ENCODE peak calls at places on chromosomes 11 and 22, in ten cellular contexts. One of them, this sample, is unnamed.

GRCh38 chr11:66069715-66070603 is at the start of gene PACS1:
- DNase-seq in WTC11: peak
- DNase-seq in stimulated activated naive CD8-positive, alpha-beta T cell treated with anti-CD3 and anti-CD28 coated beads, Interleukin-15, Interleukin-2, amounts not matched to agents 100 U/mL and 50 U/mL, for 24 hours: peak
- DNase-seq in NCI-H2171: peak
- DNase-seq in heart right ventricle: peak
- DNase-seq in sciatic nerve: peak
- DNase-seq in AG04450: peak
- DNase-seq in H4: peak
- DNase-seq in activated CD4-positive, alpha-beta T cell treated with anti-CD3 and anti-CD28 coated beads, Interleukin-2, amount 50 U/mL, for 24 hours: peak
- DNase-seq in nucleus accumbens: peak
- DNase-seq in this sample: peak

GRCh38 chr22:37427128-37427710 is at the start of gene ELFN2:
- DNase-seq in stimulated activated naive CD8-positive, alpha-beta T cell treated with anti-CD3 and anti-CD28 coated beads, Interleukin-15, Interleukin-2, amounts not matched to agents 100 U/mL and 50 U/mL, for 24 hours: no peak
- DNase-seq in nucleus accumbens: no peak
- DNase-seq in WTC11: peak
- DNase-seq in H4: no peak
- DNase-seq in NCI-H2171: no peak
- DNase-seq in activated CD4-positive, alpha-beta T cell treated with anti-CD3 and anti-CD28 coated beads, Interleukin-2, amount 50 U/mL, for 24 hours: no peak
- DNase-seq in AG04450: no peak
- DNase-seq in sciatic nerve: no peak
- DNase-seq in heart right ventricle: peak
- DNase-seq in this sample: no peak

GRCh38 chr22:50545522-50546325 is at the start of gene KLHDC7B:
- DNase-seq in AG04450: no peak
- DNase-seq in H4: no peak
- DNase-seq in heart right ventricle: no peak
- DNase-seq in NCI-H2171: no peak
- DNase-seq in nucleus accumbens: no peak
- DNase-seq in stimulated activated naive CD8-positive, alpha-beta T cell treated with anti-CD3 and anti-CD28 coated beads, Interleukin-15, Interleukin-2, amounts not matched to agents 100 U/mL and 50 U/mL, for 24 hours: no peak
- DNase-seq in WTC11: no peak
- DNase-seq in activated CD4-positive, alpha-beta T cell treated with anti-CD3 and anti-CD28 coated beads, Interleukin-2, amount 50 U/mL, for 24 hours: no peak
- DNase-seq in sciatic nerve: no peak
- DNase-seq in this sample: no peak

GRCh38 chr11:2163428-2163978 is 2.5 kb upstream of the INS start:
- DNase-seq in nucleus accumbens: no peak
- DNase-seq in activated CD4-positive, alpha-beta T cell treated with anti-CD3 and anti-CD28 coated beads, Interleukin-2, amount 50 U/mL, for 24 hours: no peak
- DNase-seq in heart right ventricle: no peak
- DNase-seq in WTC11: no peak
- DNase-seq in AG04450: no peak
- DNase-seq in H4: no peak
- DNase-seq in sciatic nerve: no peak
- DNase-seq in NCI-H2171: no peak
- DNase-seq in stimulated activated naive CD8-positive, alpha-beta T cell treated with anti-CD3 and anti-CD28 coated beads, Interleukin-15, Interleukin-2, amounts not matched to agents 100 U/mL and 50 U/mL, for 24 hours: no peak
- DNase-seq in this sample: no peak

GRCh38 chr11:46249103-46249942 is 28.1 kb upstream of the CREB3L1 start:
- DNase-seq in activated CD4-positive, alpha-beta T cell treated with anti-CD3 and anti-CD28 coated beads, Interleukin-2, amount 50 U/mL, for 24 hours: no peak
- DNase-seq in stimulated activated naive CD8-positive, alpha-beta T cell treated with anti-CD3 and anti-CD28 coated beads, Interleukin-15, Interleukin-2, amounts not matched to agents 100 U/mL and 50 U/mL, for 24 hours: no peak
- DNase-seq in heart right ventricle: no peak
- DNase-seq in AG04450: no peak
- DNase-seq in nucleus accumbens: no peak
- DNase-seq in sciatic nerve: no peak
- DNase-seq in NCI-H2171: peak
- DNase-seq in WTC11: no peak
- DNase-seq in H4: no peak
- DNase-seq in this sample: no peak

GRCh38 chr11:91421586-91421985 is 803.0 kb upstream of the FAT3 start:
- DNase-seq in heart right ventricle: no peak
- DNase-seq in NCI-H2171: peak
- DNase-seq in AG04450: no peak
- DNase-seq in nucleus accumbens: no peak
- DNase-seq in H4: no peak
- DNase-seq in stimulated activated naive CD8-positive, alpha-beta T cell treated with anti-CD3 and anti-CD28 coated beads, Interleukin-15, Interleukin-2, amounts not matched to agents 100 U/mL and 50 U/mL, for 24 hours: no peak
- DNase-seq in WTC11: no peak
- DNase-seq in activated CD4-positive, alpha-beta T cell treated with anti-CD3 and anti-CD28 coated beads, Interleukin-2, amount 50 U/mL, for 24 hours: no peak
- DNase-seq in sciatic nerve: no peak
- DNase-seq in this sample: no peak

GRCh38 chr11:19076744-19077589 is 16.4 kb upstream of the MRGPRX2 start:
- DNase-seq in NCI-H2171: no peak
- DNase-seq in AG04450: no peak
- DNase-seq in heart right ventricle: peak
- DNase-seq in WTC11: peak
- DNase-seq in stimulated activated naive CD8-positive, alpha-beta T cell treated with anti-CD3 and anti-CD28 coated beads, Interleukin-15, Interleukin-2, amounts not matched to agents 100 U/mL and 50 U/mL, for 24 hours: peak
- DNase-seq in H4: no peak
- DNase-seq in activated CD4-positive, alpha-beta T cell treated with anti-CD3 and anti-CD28 coated beads, Interleukin-2, amount 50 U/mL, for 24 hours: peak
- DNase-seq in nucleus accumbens: peak
- DNase-seq in sciatic nerve: peak
- DNase-seq in this sample: peak

GRCh38 chr22:49261616-49262015 is 566.1 kb downstream of the BRD1 start:
- DNase-seq in heart right ventricle: no peak
- DNase-seq in sciatic nerve: peak
- DNase-seq in NCI-H2171: no peak
- DNase-seq in activated CD4-positive, alpha-beta T cell treated with anti-CD3 and anti-CD28 coated beads, Interleukin-2, amount 50 U/mL, for 24 hours: no peak
- DNase-seq in AG04450: no peak
- DNase-seq in WTC11: no peak
- DNase-seq in stimulated activated naive CD8-positive, alpha-beta T cell treated with anti-CD3 and anti-CD28 coated beads, Interleukin-15, Interleukin-2, amounts not matched to agents 100 U/mL and 50 U/mL, for 24 hours: no peak
- DNase-seq in H4: no peak
- DNase-seq in nucleus accumbens: no peak
- DNase-seq in this sample: no peak

GRCh38 chr11:521179-521688 is 14.1 kb downstream of the HRAS start:
- DNase-seq in stimulated activated naive CD8-positive, alpha-beta T cell treated with anti-CD3 and anti-CD28 coated beads, Interleukin-15, Interleukin-2, amounts not matched to agents 100 U/mL and 50 U/mL, for 24 hours: no peak
- DNase-seq in sciatic nerve: no peak
- DNase-seq in NCI-H2171: no peak
- DNase-seq in nucleus accumbens: no peak
- DNase-seq in AG04450: no peak
- DNase-seq in H4: no peak
- DNase-seq in WTC11: no peak
- DNase-seq in activated CD4-positive, alpha-beta T cell treated with anti-CD3 and anti-CD28 coated beads, Interleukin-2, amount 50 U/mL, for 24 hours: no peak
- DNase-seq in heart right ventricle: no peak
- DNase-seq in this sample: no peak

GRCh38 chr11:93904711-93905110 is 54.3 kb upstream of the VSTM5 start:
- DNase-seq in stimulated activated naive CD8-positive, alpha-beta T cell treated with anti-CD3 and anti-CD28 coated beads, Interleukin-15, Interleukin-2, amounts not matched to agents 100 U/mL and 50 U/mL, for 24 hours: no peak
- DNase-seq in nucleus accumbens: no peak
- DNase-seq in AG04450: no peak
- DNase-seq in NCI-H2171: no peak
- DNase-seq in heart right ventricle: no peak
- DNase-seq in WTC11: no peak
- DNase-seq in activated CD4-positive, alpha-beta T cell treated with anti-CD3 and anti-CD28 coated beads, Interleukin-2, amount 50 U/mL, for 24 hours: no peak
- DNase-seq in H4: no peak
- DNase-seq in sciatic nerve: no peak
- DNase-seq in this sample: no peak

GRCh38 chr11:95282337-95282751 is 51.3 kb upstream of the SESN3 start:
- DNase-seq in AG04450: no peak
- DNase-seq in nucleus accumbens: no peak
- DNase-seq in stimulated activated naive CD8-positive, alpha-beta T cell treated with anti-CD3 and anti-CD28 coated beads, Interleukin-15, Interleukin-2, amounts not matched to agents 100 U/mL and 50 U/mL, for 24 hours: no peak
- DNase-seq in sciatic nerve: no peak
- DNase-seq in heart right ventricle: no peak
- DNase-seq in NCI-H2171: no peak
- DNase-seq in H4: no peak
- DNase-seq in WTC11: no peak
- DNase-seq in activated CD4-positive, alpha-beta T cell treated with anti-CD3 and anti-CD28 coated beads, Interleukin-2, amount 50 U/mL, for 24 hours: no peak
- DNase-seq in this sample: no peak

GRCh38 chr11:73949912-73950311 is 914 bp upstream of the DNAJB13 start:
- DNase-seq in heart right ventricle: no peak
- DNase-seq in AG04450: no peak
- DNase-seq in activated CD4-positive, alpha-beta T cell treated with anti-CD3 and anti-CD28 coated beads, Interleukin-2, amount 50 U/mL, for 24 hours: no peak
- DNase-seq in H4: no peak
- DNase-seq in NCI-H2171: no peak
- DNase-seq in WTC11: no peak
- DNase-seq in nucleus accumbens: no peak
- DNase-seq in sciatic nerve: no peak
- DNase-seq in stimulated activated naive CD8-positive, alpha-beta T cell treated with anti-CD3 and anti-CD28 coated beads, Interleukin-15, Interleukin-2, amounts not matched to agents 100 U/mL and 50 U/mL, for 24 hours: no peak
- DNase-seq in this sample: no peak

GRCh38 chr11:45662665-45663485 is 2.5 kb downstream of the CHST1 start:
- DNase-seq in NCI-H2171: no peak
- DNase-seq in stimulated activated naive CD8-positive, alpha-beta T cell treated with anti-CD3 and anti-CD28 coated beads, Interleukin-15, Interleukin-2, amounts not matched to agents 100 U/mL and 50 U/mL, for 24 hours: peak
- DNase-seq in nucleus accumbens: no peak
- DNase-seq in H4: peak
- DNase-seq in activated CD4-positive, alpha-beta T cell treated with anti-CD3 and anti-CD28 coated beads, Interleukin-2, amount 50 U/mL, for 24 hours: no peak
- DNase-seq in WTC11: no peak
- DNase-seq in AG04450: peak
- DNase-seq in heart right ventricle: no peak
- DNase-seq in sciatic nerve: no peak
- DNase-seq in this sample: no peak

GRCh38 chr11:112963368-112963955 is 2.2 kb downstream of the NCAM1 start:
- DNase-seq in activated CD4-positive, alpha-beta T cell treated with anti-CD3 and anti-CD28 coated beads, Interleukin-2, amount 50 U/mL, for 24 hours: no peak
- DNase-seq in sciatic nerve: peak
- DNase-seq in H4: no peak
- DNase-seq in stimulated activated naive CD8-positive, alpha-beta T cell treated with anti-CD3 and anti-CD28 coated beads, Interleukin-15, Interleukin-2, amounts not matched to agents 100 U/mL and 50 U/mL, for 24 hours: no peak
- DNase-seq in NCI-H2171: no peak
- DNase-seq in heart right ventricle: no peak
- DNase-seq in AG04450: no peak
- DNase-seq in nucleus accumbens: peak
- DNase-seq in WTC11: no peak
- DNase-seq in this sample: no peak

GRCh38 chr11:132962026-132962425 is 570.3 kb downstream of the OPCML start:
- DNase-seq in sciatic nerve: no peak
- DNase-seq in heart right ventricle: no peak
- DNase-seq in stimulated activated naive CD8-positive, alpha-beta T cell treated with anti-CD3 and anti-CD28 coated beads, Interleukin-15, Interleukin-2, amounts not matched to agents 100 U/mL and 50 U/mL, for 24 hours: no peak
- DNase-seq in H4: peak
- DNase-seq in AG04450: peak
- DNase-seq in NCI-H2171: no peak
- DNase-seq in activated CD4-positive, alpha-beta T cell treated with anti-CD3 and anti-CD28 coated beads, Interleukin-2, amount 50 U/mL, for 24 hours: no peak
- DNase-seq in WTC11: no peak
- DNase-seq in nucleus accumbens: peak
- DNase-seq in this sample: no peak

GRCh38 chr22:31659246-31659645 is 2.8 kb downstream of the PISD start:
- DNase-seq in activated CD4-positive, alpha-beta T cell treated with anti-CD3 and anti-CD28 coated beads, Interleukin-2, amount 50 U/mL, for 24 hours: no peak
- DNase-seq in WTC11: no peak
- DNase-seq in nucleus accumbens: no peak
- DNase-seq in stimulated activated naive CD8-positive, alpha-beta T cell treated with anti-CD3 and anti-CD28 coated beads, Interleukin-15, Interleukin-2, amounts not matched to agents 100 U/mL and 50 U/mL, for 24 hours: no peak
- DNase-seq in heart right ventricle: no peak
- DNase-seq in H4: no peak
- DNase-seq in AG04450: no peak
- DNase-seq in sciatic nerve: no peak
- DNase-seq in NCI-H2171: no peak
- DNase-seq in this sample: no peak

GRCh38 chr22:22207845-22208564 is 36.6 kb upstream of the VPREB1 start:
- DNase-seq in sciatic nerve: peak
- DNase-seq in nucleus accumbens: peak
- DNase-seq in NCI-H2171: no peak
- DNase-seq in AG04450: peak
- DNase-seq in activated CD4-positive, alpha-beta T cell treated with anti-CD3 and anti-CD28 coated beads, Interleukin-2, amount 50 U/mL, for 24 hours: peak
- DNase-seq in heart right ventricle: peak
- DNase-seq in stimulated activated naive CD8-positive, alpha-beta T cell treated with anti-CD3 and anti-CD28 coated beads, Interleukin-15, Interleukin-2, amounts not matched to agents 100 U/mL and 50 U/mL, for 24 hours: peak
- DNase-seq in H4: peak
- DNase-seq in WTC11: peak
- DNase-seq in this sample: peak

GRCh38 chr11:76604652-76605241 is 65.8 kb downstream of the LRRC32 start:
- DNase-seq in sciatic nerve: no peak
- DNase-seq in heart right ventricle: peak
- DNase-seq in NCI-H2171: no peak
- DNase-seq in activated CD4-positive, alpha-beta T cell treated with anti-CD3 and anti-CD28 coated beads, Interleukin-2, amount 50 U/mL, for 24 hours: no peak
- DNase-seq in H4: peak
- DNase-seq in stimulated activated naive CD8-positive, alpha-beta T cell treated with anti-CD3 and anti-CD28 coated beads, Interleukin-15, Interleukin-2, amounts not matched to agents 100 U/mL and 50 U/mL, for 24 hours: no peak
- DNase-seq in nucleus accumbens: no peak
- DNase-seq in WTC11: no peak
- DNase-seq in AG04450: no peak
- DNase-seq in this sample: no peak

GRCh38 chr22:41661088-41661487 is 27.6 kb downstream of the SNU13 start:
- DNase-seq in AG04450: no peak
- DNase-seq in activated CD4-positive, alpha-beta T cell treated with anti-CD3 and anti-CD28 coated beads, Interleukin-2, amount 50 U/mL, for 24 hours: no peak
- DNase-seq in sciatic nerve: no peak
- DNase-seq in WTC11: no peak
- DNase-seq in NCI-H2171: no peak
- DNase-seq in H4: no peak
- DNase-seq in heart right ventricle: no peak
- DNase-seq in nucleus accumbens: no peak
- DNase-seq in stimulated activated naive CD8-positive, alpha-beta T cell treated with anti-CD3 and anti-CD28 coated beads, Interleukin-15, Interleukin-2, amounts not matched to agents 100 U/mL and 50 U/mL, for 24 hours: no peak
- DNase-seq in this sample: no peak

GRCh38 chr11:29306527-29306926 is 710.3 kb downstream of the KCNA4 start:
- DNase-seq in AG04450: peak
- DNase-seq in activated CD4-positive, alpha-beta T cell treated with anti-CD3 and anti-CD28 coated beads, Interleukin-2, amount 50 U/mL, for 24 hours: no peak
- DNase-seq in sciatic nerve: no peak
- DNase-seq in nucleus accumbens: no peak
- DNase-seq in H4: peak
- DNase-seq in heart right ventricle: no peak
- DNase-seq in WTC11: no peak
- DNase-seq in NCI-H2171: no peak
- DNase-seq in stimulated activated naive CD8-positive, alpha-beta T cell treated with anti-CD3 and anti-CD28 coated beads, Interleukin-15, Interleukin-2, amounts not matched to agents 100 U/mL and 50 U/mL, for 24 hours: no peak
- DNase-seq in this sample: no peak

GRCh38 chr11:86487670-86488069 is 113.0 kb downstream of the CCDC81 start:
- DNase-seq in AG04450: no peak
- DNase-seq in heart right ventricle: no peak
- DNase-seq in NCI-H2171: no peak
- DNase-seq in stimulated activated naive CD8-positive, alpha-beta T cell treated with anti-CD3 and anti-CD28 coated beads, Interleukin-15, Interleukin-2, amounts not matched to agents 100 U/mL and 50 U/mL, for 24 hours: no peak
- DNase-seq in WTC11: no peak
- DNase-seq in nucleus accumbens: no peak
- DNase-seq in activated CD4-positive, alpha-beta T cell treated with anti-CD3 and anti-CD28 coated beads, Interleukin-2, amount 50 U/mL, for 24 hours: no peak
- DNase-seq in H4: no peak
- DNase-seq in sciatic nerve: no peak
- DNase-seq in this sample: no peak

GRCh38 chr11:14593671-14594070 is 49.9 kb upstream of the PDE3B start:
- DNase-seq in nucleus accumbens: no peak
- DNase-seq in H4: no peak
- DNase-seq in NCI-H2171: no peak
- DNase-seq in AG04450: no peak
- DNase-seq in stimulated activated naive CD8-positive, alpha-beta T cell treated with anti-CD3 and anti-CD28 coated beads, Interleukin-15, Interleukin-2, amounts not matched to agents 100 U/mL and 50 U/mL, for 24 hours: no peak
- DNase-seq in activated CD4-positive, alpha-beta T cell treated with anti-CD3 and anti-CD28 coated beads, Interleukin-2, amount 50 U/mL, for 24 hours: no peak
- DNase-seq in WTC11: no peak
- DNase-seq in sciatic nerve: no peak
- DNase-seq in heart right ventricle: no peak
- DNase-seq in this sample: no peak

GRCh38 chr11:75145972-75146519 is 4.9 kb upstream of the SLCO2B1 start:
- DNase-seq in AG04450: no peak
- DNase-seq in stimulated activated naive CD8-positive, alpha-beta T cell treated with anti-CD3 and anti-CD28 coated beads, Interleukin-15, Interleukin-2, amounts not matched to agents 100 U/mL and 50 U/mL, for 24 hours: no peak
- DNase-seq in nucleus accumbens: no peak
- DNase-seq in sciatic nerve: no peak
- DNase-seq in activated CD4-positive, alpha-beta T cell treated with anti-CD3 and anti-CD28 coated beads, Interleukin-2, amount 50 U/mL, for 24 hours: no peak
- DNase-seq in WTC11: no peak
- DNase-seq in H4: no peak
- DNase-seq in heart right ventricle: no peak
- DNase-seq in NCI-H2171: no peak
- DNase-seq in this sample: no peak

GRCh38 chr22:47175761-47176359 is 413.4 kb downstream of the TBC1D22A start:
- DNase-seq in NCI-H2171: no peak
- DNase-seq in AG04450: no peak
- DNase-seq in H4: no peak
- DNase-seq in activated CD4-positive, alpha-beta T cell treated with anti-CD3 and anti-CD28 coated beads, Interleukin-2, amount 50 U/mL, for 24 hours: no peak
- DNase-seq in nucleus accumbens: no peak
- DNase-seq in WTC11: no peak
- DNase-seq in heart right ventricle: peak
- DNase-seq in stimulated activated naive CD8-positive, alpha-beta T cell treated with anti-CD3 and anti-CD28 coated beads, Interleukin-15, Interleukin-2, amounts not matched to agents 100 U/mL and 50 U/mL, for 24 hours: no peak
- DNase-seq in sciatic nerve: peak
- DNase-seq in this sample: no peak

GRCh38 chr11:1765871-1766718 is 2.4 kb upstream of the CTSD start:
- DNase-seq in stimulated activated naive CD8-positive, alpha-beta T cell treated with anti-CD3 and anti-CD28 coated beads, Interleukin-15, Interleukin-2, amounts not matched to agents 100 U/mL and 50 U/mL, for 24 hours: no peak
- DNase-seq in sciatic nerve: peak
- DNase-seq in NCI-H2171: no peak
- DNase-seq in heart right ventricle: no peak
- DNase-seq in WTC11: peak
- DNase-seq in AG04450: no peak
- DNase-seq in activated CD4-positive, alpha-beta T cell treated with anti-CD3 and anti-CD28 coated beads, Interleukin-2, amount 50 U/mL, for 24 hours: no peak
- DNase-seq in H4: no peak
- DNase-seq in nucleus accumbens: no peak
- DNase-seq in this sample: peak